ENCODE peak calls at places on chromosome 3, in nine cellular contexts. Q, O, N, H, S, R, V, X and Y are unnamed samples.

GRCh38 chr3:27590437-27591320 is 106.5 kb upstream of the SLC4A7 start:
- DNase-seq in Q (no peak), O (no peak), N (no peak), H (no peak), S (no peak), R (peak), V (peak), X (peak), Y (peak)

GRCh38 chr3:198071602-198072285 is 111.7 kb downstream of the LMLN start:
- DNase-seq in Q (no peak), O (no peak), N (peak), H (no peak), S (no peak), R (peak), V (peak), X (peak), Y (peak)

GRCh38 chr3:42544492-42545283 is 37.1 kb downstream of the SEC22C start:
- DNase-seq in Q (peak), O (no peak), N (no peak), H (peak), S (no peak), R (no peak), V (no peak), X (no peak), Y (no peak)

GRCh38 chr3:48788544-48789162 is 59.0 kb downstream of the PRKAR2A start:
- DNase-seq in Q (no peak), O (no peak), N (no peak), H (no peak), S (no peak), R (no peak), V (no peak), X (no peak), Y (no peak)

GRCh38 chr3:73074681-73075305 is 13.3 kb downstream of the EBLN2 start:
- DNase-seq in Q (no peak), O (no peak), N (no peak), H (no peak), S (no peak), R (no peak), V (peak), X (no peak), Y (no peak)

GRCh38 chr3:66038726-66039589 is at the start of gene MAGI1:
- DNase-seq in Q (peak), O (no peak), N (no peak), H (peak), S (peak), R (peak), V (peak), X (peak), Y (peak)

GRCh38 chr3:66404903-66405700 is 95.7 kb downstream of the LRIG1 start:
- DNase-seq in Q (no peak), O (no peak), N (no peak), H (no peak), S (no peak), R (no peak), V (peak), X (no peak), Y (no peak)

GRCh38 chr3:145620486-145620885 is 540.5 kb downstream of the PLOD2 start:
- DNase-seq in Q (no peak), O (no peak), N (no peak), H (no peak), S (no peak), R (no peak), V (no peak), X (no peak), Y (no peak)

GRCh38 chr3:58163234-58163633 is 47.5 kb downstream of the DNASE1L3 start:
- DNase-seq in Q (no peak), O (no peak), N (no peak), H (no peak), S (no peak), R (no peak), V (peak), X (peak), Y (no peak)

GRCh38 chr3:170469151-170470062 is 50.7 kb downstream of the CLDN11 start:
- DNase-seq in Q (peak), O (no peak), N (no peak), H (peak), S (no peak), R (peak), V (peak), X (peak), Y (no peak)

GRCh38 chr3:99943931-99944761 is 126.5 kb downstream of the CMSS1 start:
- DNase-seq in Q (no peak), O (no peak), N (no peak), H (no peak), S (no peak), R (peak), V (peak), X (no peak), Y (no peak)

GRCh38 chr3:194536883-194537637 is 50.3 kb upstream of the ATP13A3 start:
- DNase-seq in Q (peak), O (no peak), N (no peak), H (peak), S (no peak), R (no peak), V (peak), X (peak), Y (peak)

GRCh38 chr3:25654576-25654975 is 10.1 kb downstream of the TOP2B start:
- DNase-seq in Q (no peak), O (no peak), N (no peak), H (peak), S (no peak), R (no peak), V (no peak), X (no peak), Y (no peak)

GRCh38 chr3:39383190-39383912 is at the start of gene SLC25A38:
- DNase-seq in Q (no peak), O (peak), N (peak), H (peak), S (peak), R (peak), V (peak), X (peak), Y (no peak)

GRCh38 chr3:183503738-183504137 is 51.8 kb downstream of the KLHL6 start:
- DNase-seq in Q (no peak), O (no peak), N (no peak), H (no peak), S (no peak), R (no peak), V (no peak), X (no peak), Y (no peak)

GRCh38 chr3:126468028-126468891 is 7.4 kb downstream of the ZXDC start:
- DNase-seq in Q (no peak), O (no peak), N (no peak), H (no peak), S (no peak), R (peak), V (no peak), X (no peak), Y (no peak)

GRCh38 chr3:140493271-140493670 is 184.6 kb upstream of the TRIM42 start:
- DNase-seq in Q (no peak), O (no peak), N (no peak), H (no peak), S (no peak), R (no peak), V (no peak), X (peak), Y (no peak)

GRCh38 chr3:152021951-152022461 is 148.6 kb downstream of the SUCNR1 start:
- DNase-seq in Q (no peak), O (no peak), N (no peak), H (no peak), S (no peak), R (peak), V (peak), X (peak), Y (peak)

GRCh38 chr3:143306419-143306818 is 186.8 kb downstream of the CHST2 start:
- DNase-seq in Q (no peak), O (no peak), N (no peak), H (no peak), S (no peak), R (peak), V (no peak), X (no peak), Y (no peak)

GRCh38 chr3:50853936-50854335 is 179.2 kb downstream of the DOCK3 start:
- DNase-seq in Q (no peak), O (no peak), N (no peak), H (no peak), S (no peak), R (no peak), V (no peak), X (no peak), Y (no peak)

GRCh38 chr3:101932326-101933108 is 83.2 kb downstream of the NFKBIZ start:
- DNase-seq in Q (no peak), O (no peak), N (no peak), H (no peak), S (no peak), R (no peak), V (no peak), X (no peak), Y (no peak)

GRCh38 chr3:42159706-42160472 is 68.7 kb downstream of the TRAK1 start:
- DNase-seq in Q (peak), O (peak), N (no peak), H (peak), S (no peak), R (peak), V (no peak), X (no peak), Y (no peak)

GRCh38 chr3:178483704-178484103 is 52.5 kb upstream of the KCNMB2 start:
- DNase-seq in Q (no peak), O (no peak), N (no peak), H (no peak), S (no peak), R (peak), V (peak), X (no peak), Y (no peak)

GRCh38 chr3:146625117-146625775 is 20.1 kb upstream of the PLSCR5 start:
- DNase-seq in Q (no peak), O (no peak), N (peak), H (no peak), S (no peak), R (peak), V (no peak), X (peak), Y (no peak)

GRCh38 chr3:21017115-21017852 is 733.7 kb downstream of the ZNF385D start:
- DNase-seq in Q (no peak), O (no peak), N (peak), H (no peak), S (no peak), R (no peak), V (no peak), X (no peak), Y (no peak)

GRCh38 chr3:4271834-4272233 is 31.3 kb upstream of the SETMAR start:
- DNase-seq in Q (peak), O (no peak), N (peak), H (peak), S (no peak), R (peak), V (peak), X (peak), Y (peak)

GRCh38 chr3:171991166-171991565 is 48.2 kb upstream of the FNDC3B start:
- DNase-seq in Q (no peak), O (no peak), N (no peak), H (no peak), S (no peak), R (peak), V (no peak), X (no peak), Y (no peak)

GRCh38 chr3:54120657-54121403 is 1.5 kb upstream of the CACNA2D3 start:
- DNase-seq in Q (no peak), O (no peak), N (peak), H (no peak), S (peak), R (peak), V (peak), X (peak), Y (no peak)